ENCODE peak calls at places on chromosomes 1 and 21, in four cellular contexts. M is NCI-H146, E is MG63, P is iris pigment epithelial cell. B is an unnamed sample.

GRCh38 chr1:187051618-187052232 is 223.0 kb downstream of the PLA2G4A start:
- DNase-seq in M (peak), E (peak), P (peak), B (peak)

GRCh38 chr1:20719261-20719660 is 1.5 kb upstream of the KIF17 start:
- DNase-seq in M (no peak), E (no peak), P (no peak), B (no peak)

GRCh38 chr1:220487297-220487820 is 40.6 kb upstream of the MARK1 start:
- DNase-seq in M (peak), E (no peak), P (peak), B (peak)

GRCh38 chr1:29275435-29275834 is 39.1 kb downstream of the PTPRU start:
- DNase-seq in M (no peak), E (no peak), P (no peak), B (no peak)

GRCh38 chr1:38138498-38139233 is 92.1 kb upstream of the POU3F1 start:
- DNase-seq in M (no peak), E (peak), P (peak), B (peak)

GRCh38 chr1:244302889-244303609 is 148.7 kb downstream of the ADSS2 start:
- DNase-seq in M (no peak), E (no peak), P (no peak), B (peak)

GRCh38 chr1:208461680-208462079 is 217.5 kb upstream of the PLXNA2 start:
- DNase-seq in M (no peak), E (no peak), P (no peak), B (no peak)

GRCh38 chr1:5751171-5751556 is 241.1 kb downstream of the NPHP4 start:
- DNase-seq in M (no peak), E (no peak), P (no peak), B (no peak)

GRCh38 chr1:70153739-70154138 is 51.6 kb downstream of the LRRC40 start:
- DNase-seq in M (no peak), E (no peak), P (no peak), B (no peak)

GRCh38 chr1:21072721-21073120 is 104.0 kb downstream of the EIF4G3 start:
- DNase-seq in M (no peak), E (no peak), P (peak), B (no peak)

GRCh38 chr21:46202592-46203202 is 18.4 kb upstream of the SPATC1L start:
- DNase-seq in M (no peak), E (no peak), P (no peak), B (no peak)

GRCh38 chr1:69090752-69091151 is 477.0 kb upstream of the LRRC7 start:
- DNase-seq in M (no peak), E (no peak), P (no peak), B (no peak)

GRCh38 chr21:39373634-39374033 is 24.7 kb upstream of the HMGN1 start:
- DNase-seq in M (peak), E (peak), P (peak), B (peak)

GRCh38 chr1:234541281-234541975 is 62.4 kb upstream of the TARBP1 start:
- DNase-seq in M (no peak), E (peak), P (no peak), B (peak)